ENCODE peak calls at places on chromosomes 1 and 21, in four cellular contexts. One of them, this sample, is unnamed.

GRCh38 chr1:195335541-195335940 is 1272.7 kb downstream of the KCNT2 start:
- DNase-seq in K562: no peak
- DNase-seq in HepG2: no peak
- DNase-seq in H1: no peak
- DNase-seq in this sample: no peak

GRCh38 chr21:31162079-31162699 is 123.9 kb upstream of the KRTAP19-8 start:
- DNase-seq in HepG2: no peak
- DNase-seq in K562: no peak
- DNase-seq in H1: no peak
- DNase-seq in this sample: no peak

GRCh38 chr21:41171210-41171609 is 3.2 kb downstream of the BACE2 start:
- DNase-seq in H1: no peak
- DNase-seq in K562: no peak
- DNase-seq in HepG2: no peak
- DNase-seq in this sample: no peak

GRCh38 chr1:933603-933940 is 9.8 kb downstream of the SAMD11 start:
- DNase-seq in K562: no peak
- DNase-seq in HepG2: no peak
- DNase-seq in H1: no peak
- DNase-seq in this sample: no peak

GRCh38 chr1:23557471-23558124 is 1.7 kb downstream of the ID3 start:
- DNase-seq in H1: no peak
- DNase-seq in K562: no peak
- DNase-seq in HepG2: no peak
- DNase-seq in this sample: no peak

GRCh38 chr21:42557420-42557819 is 43.8 kb downstream of the SLC37A1 start:
- DNase-seq in K562: no peak
- DNase-seq in HepG2: no peak
- DNase-seq in H1: no peak
- DNase-seq in this sample: no peak

GRCh38 chr21:34885125-34885524 is 164.0 kb downstream of the RUNX1 start:
- DNase-seq in K562: peak
- DNase-seq in HepG2: no peak
- DNase-seq in H1: no peak
- DNase-seq in this sample: no peak

GRCh38 chr1:94339229-94339927 is 78.8 kb upstream of the ABCD3 start:
- DNase-seq in K562: no peak
- DNase-seq in H1: no peak
- DNase-seq in HepG2: no peak
- DNase-seq in this sample: no peak

GRCh38 chr1:34694383-34694782 is 60.5 kb upstream of the GJB5 start:
- DNase-seq in K562: no peak
- DNase-seq in H1: no peak
- DNase-seq in HepG2: no peak
- DNase-seq in this sample: no peak

GRCh38 chr1:25561426-25562100 is 18.2 kb downstream of the LDLRAP1 start:
- DNase-seq in K562: no peak
- DNase-seq in H1: no peak
- DNase-seq in HepG2: no peak
- DNase-seq in this sample: no peak

GRCh38 chr1:241985787-241986186 is 13.1 kb downstream of the MAP1LC3C start:
- DNase-seq in HepG2: peak
- DNase-seq in K562: peak
- DNase-seq in H1: peak
- DNase-seq in this sample: peak

GRCh38 chr1:166119678-166120077 is 47.1 kb downstream of the FAM78B start:
- DNase-seq in K562: no peak
- DNase-seq in HepG2: no peak
- DNase-seq in H1: no peak
- DNase-seq in this sample: no peak

GRCh38 chr1:156394082-156394481 is 25.1 kb downstream of the RHBG start:
- DNase-seq in H1: no peak
- DNase-seq in HepG2: no peak
- DNase-seq in K562: no peak
- DNase-seq in this sample: no peak

GRCh38 chr21:31347435-31348032 is 3.5 kb upstream of the TIAM1 start:
- DNase-seq in H1: no peak
- DNase-seq in K562: peak
- DNase-seq in HepG2: peak
- DNase-seq in this sample: peak

GRCh38 chr1:125065092-125065820 is 3880.5 kb downstream of the SRGAP2C start:
- DNase-seq in K562: no peak
- DNase-seq in HepG2: no peak
- DNase-seq in H1: no peak
- DNase-seq in this sample: no peak

GRCh38 chr1:77193951-77194350 is 25.3 kb downstream of the PIGK start:
- DNase-seq in H1: no peak
- DNase-seq in HepG2: no peak
- DNase-seq in K562: no peak
- DNase-seq in this sample: no peak

GRCh38 chr1:242432491-242433095 is 91.9 kb downstream of the PLD5 start:
- DNase-seq in H1: no peak
- DNase-seq in K562: no peak
- DNase-seq in HepG2: no peak
- DNase-seq in this sample: no peak

GRCh38 chr1:87478231-87478630 is 149.6 kb downstream of the LMO4 start:
- DNase-seq in H1: peak
- DNase-seq in HepG2: no peak
- DNase-seq in K562: peak
- DNase-seq in this sample: peak

GRCh38 chr1:112673589-112674439 is 645 bp upstream of the MOV10 start:
- DNase-seq in HepG2: peak
- DNase-seq in H1: no peak
- DNase-seq in K562: no peak
- DNase-seq in this sample: peak

GRCh38 chr1:218783916-218784315 is 389.8 kb upstream of the LYPLAL1 start:
- DNase-seq in HepG2: no peak
- DNase-seq in H1: no peak
- DNase-seq in K562: no peak
- DNase-seq in this sample: no peak

GRCh38 chr1:213986020-213986924 is 1.5 kb upstream of the PROX1 start:
- DNase-seq in H1: no peak
- DNase-seq in K562: no peak
- DNase-seq in HepG2: no peak
- DNase-seq in this sample: no peak

GRCh38 chr1:14648931-14649860 is 50.7 kb downstream of the KAZN start:
- DNase-seq in K562: no peak
- DNase-seq in H1: no peak
- DNase-seq in HepG2: no peak
- DNase-seq in this sample: no peak

GRCh38 chr1:11985851-11986250 is 5.6 kb downstream of the MFN2 start:
- DNase-seq in H1: no peak
- DNase-seq in K562: no peak
- DNase-seq in HepG2: no peak
- DNase-seq in this sample: no peak

GRCh38 chr1:13829152-13829769 is 129.3 kb downstream of the PRDM2 start:
- DNase-seq in H1: no peak
- DNase-seq in K562: peak
- DNase-seq in HepG2: no peak
- DNase-seq in this sample: no peak

GRCh38 chr1:22754106-22754768 is 43.6 kb downstream of the EPHB2 start:
- DNase-seq in H1: no peak
- DNase-seq in HepG2: no peak
- DNase-seq in K562: no peak
- DNase-seq in this sample: no peak

GRCh38 chr1:236830560-236830959 is 35.5 kb downstream of the MTR start:
- DNase-seq in HepG2: no peak
- DNase-seq in H1: no peak
- DNase-seq in K562: no peak
- DNase-seq in this sample: no peak

GRCh38 chr1:85277802-85278201 is 1.4 kb upstream of the BCL10 start:
- DNase-seq in H1: no peak
- DNase-seq in K562: no peak
- DNase-seq in HepG2: no peak
- DNase-seq in this sample: no peak

GRCh38 chr1:236421850-236422516 is 27.9 kb downstream of the EDARADD start:
- DNase-seq in HepG2: no peak
- DNase-seq in H1: no peak
- DNase-seq in K562: no peak
- DNase-seq in this sample: no peak

GRCh38 chr1:208028526-208028925 is 117.6 kb upstream of the CD34 start:
- DNase-seq in K562: no peak
- DNase-seq in HepG2: no peak
- DNase-seq in H1: no peak
- DNase-seq in this sample: no peak

GRCh38 chr1:173506437-173506836 is 29.3 kb downstream of the PRDX6 start:
- DNase-seq in H1: peak
- DNase-seq in K562: no peak
- DNase-seq in HepG2: peak
- DNase-seq in this sample: peak

GRCh38 chr1:10515627-10516026 is 40.9 kb downstream of the PEX14 start:
- DNase-seq in HepG2: no peak
- DNase-seq in K562: no peak
- DNase-seq in H1: no peak
- DNase-seq in this sample: no peak

GRCh38 chr1:29256395-29256794 is 20.1 kb downstream of the PTPRU start:
- DNase-seq in HepG2: no peak
- DNase-seq in K562: no peak
- DNase-seq in H1: no peak
- DNase-seq in this sample: peak

GRCh38 chr1:154661110-154661509 is 53.1 kb upstream of the ADAR start:
- DNase-seq in HepG2: no peak
- DNase-seq in H1: no peak
- DNase-seq in K562: no peak
- DNase-seq in this sample: no peak

GRCh38 chr1:187977298-187977697 is 1148.5 kb downstream of the PLA2G4A start:
- DNase-seq in HepG2: no peak
- DNase-seq in H1: no peak
- DNase-seq in K562: no peak
- DNase-seq in this sample: no peak

GRCh38 chr1:66733348-66734017 is 18.8 kb upstream of the DYNLT5 start:
- DNase-seq in H1: no peak
- DNase-seq in HepG2: no peak
- DNase-seq in K562: no peak
- DNase-seq in this sample: no peak

GRCh38 chr1:31647106-31647505 is 2.4 kb upstream of the PEF1 start:
- DNase-seq in HepG2: peak
- DNase-seq in H1: no peak
- DNase-seq in K562: no peak
- DNase-seq in this sample: no peak
- TF ChIP-seq RNF2 in HepG2: no peak
- TF ChIP-seq RNF2 in H1: no peak
- TF ChIP-seq RNF2 in K562: no peak
- TF ChIP-seq RNF2 in this sample: no peak

DNA sequence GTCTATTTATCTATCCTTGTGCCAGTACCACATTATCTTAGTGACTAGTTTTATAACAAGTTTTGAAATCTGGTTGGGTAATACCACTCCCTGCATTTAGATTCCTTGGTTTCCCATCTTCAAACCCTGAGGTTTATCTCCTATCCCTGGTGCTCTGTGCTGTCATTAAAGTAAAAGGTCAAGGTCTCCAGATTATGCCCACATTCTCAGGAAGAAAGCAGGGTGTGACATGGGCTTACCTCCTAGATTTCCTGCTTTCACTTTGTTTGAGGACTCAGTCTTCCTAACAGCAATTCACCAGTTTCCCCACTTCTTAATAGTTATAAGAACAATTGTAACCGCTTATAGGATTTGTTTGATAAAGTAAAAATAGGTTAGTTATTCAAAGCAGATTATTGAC is 86.0 kb downstream of the CACHD1 start:
- DNase-seq in H1: no peak
- DNase-seq in K562: no peak
- DNase-seq in HepG2: no peak
- DNase-seq in this sample: no peak
- TF ChIP-seq RNF2 in H1: no peak
- TF ChIP-seq RNF2 in K562: no peak
- TF ChIP-seq RNF2 in HepG2: no peak
- TF ChIP-seq RNF2 in this sample: no peak

GRCh38 chr21:26085100-26085499 is 85.5 kb downstream of the APP start:
- DNase-seq in K562: no peak
- DNase-seq in H1: no peak
- DNase-seq in HepG2: no peak
- DNase-seq in this sample: no peak

GRCh38 chr21:26085882-26086281 is 84.7 kb downstream of the APP start:
- DNase-seq in K562: no peak
- DNase-seq in HepG2: no peak
- DNase-seq in H1: no peak
- DNase-seq in this sample: no peak

GRCh38 chr21:26089730-26090129 is 80.8 kb downstream of the APP start:
- DNase-seq in HepG2: no peak
- DNase-seq in K562: no peak
- DNase-seq in H1: no peak
- DNase-seq in this sample: no peak

GRCh38 chr21:26091480-26092018 is 79.0 kb downstream of the APP start:
- DNase-seq in K562: no peak
- DNase-seq in H1: no peak
- DNase-seq in HepG2: no peak
- DNase-seq in this sample: no peak

GRCh38 chr21:26087223-26087918 is 83.2 kb downstream of the APP start:
- DNase-seq in K562: no peak
- DNase-seq in H1: no peak
- DNase-seq in HepG2: no peak
- DNase-seq in this sample: no peak
- TF ChIP-seq RNF2 in K562: no peak
- TF ChIP-seq RNF2 in H1: no peak
- TF ChIP-seq RNF2 in HepG2: no peak
- TF ChIP-seq RNF2 in this sample: no peak

GRCh38 chr1:159921700-159922498 is 3.4 kb downstream of the TAGLN2 start:
- DNase-seq in H1: no peak
- DNase-seq in HepG2: no peak
- DNase-seq in K562: peak
- DNase-seq in this sample: no peak

GRCh38 chr1:159923203-159924024 is 1.9 kb downstream of the TAGLN2 start:
- DNase-seq in HepG2: peak
- DNase-seq in H1: peak
- DNase-seq in K562: peak
- DNase-seq in this sample: peak

GRCh38 chr1:159924025-159924790 is 1.1 kb downstream of the TAGLN2 start:
- DNase-seq in H1: no peak
- DNase-seq in K562: peak
- DNase-seq in HepG2: peak
- DNase-seq in this sample: peak

GRCh38 chr1:159921251-159921650 is 4.1 kb downstream of the TAGLN2 start:
- DNase-seq in H1: no peak
- DNase-seq in K562: no peak
- DNase-seq in HepG2: no peak
- DNase-seq in this sample: no peak

GRCh38 chr1:159922499-159923202 is 2.7 kb downstream of the TAGLN2 start:
- DNase-seq in HepG2: no peak
- DNase-seq in K562: no peak
- DNase-seq in H1: no peak
- DNase-seq in this sample: no peak
- TF ChIP-seq RNF2 in HepG2: no peak
- TF ChIP-seq RNF2 in K562: no peak
- TF ChIP-seq RNF2 in H1: no peak
- TF ChIP-seq RNF2 in this sample: no peak

This sample was measured in A549.